ENCODE peak calls at places on chromosomes 6 and 20, in nine cellular contexts. W, Z, D, R, K, P, Y, O and J are unnamed samples.

GRCh38 chr6:121823437-121823851 is 388.0 kb downstream of the GJA1 start:
- DNase-seq in W (no peak), Z (no peak), D (no peak), R (peak; percentile 26), K (no peak), P (no peak), Y (peak; percentile 5), O (no peak), J (no peak)

GRCh38 chr20:51313275-51313898 is 229.1 kb downstream of the NFATC2 start:
- DNase-seq in W (no peak), Z (no peak), D (no peak), R (no peak), K (no peak), P (no peak), Y (peak; percentile 26), O (no peak), J (no peak)

GRCh38 chr6:87029711-87030314 is 65.1 kb downstream of the CGA start:
- DNase-seq in W (no peak), Z (peak; percentile 34), D (no peak), R (no peak), K (no peak), P (peak; percentile 37), Y (peak; percentile 14), O (no peak), J (no peak)

GRCh38 chr6:117840541-117840983 is 66.5 kb upstream of the SLC35F1 start:
- DNase-seq in W (no peak), Z (peak; percentile 45), D (no peak), R (peak; percentile 27), K (no peak), P (peak; percentile 25), Y (peak; percentile 34), O (no peak), J (no peak)

GRCh38 chr6:89071036-89071435 is 9.5 kb upstream of the PNRC1 start:
- DNase-seq in W (no peak), Z (no peak), D (no peak), R (no peak), K (no peak), P (no peak), Y (no peak), O (no peak), J (no peak)

GRCh38 chr6:46491789-46492547 is 719 bp upstream of the RCAN2 start:
- DNase-seq in W (peak; percentile 68), Z (no peak), D (peak; percentile 44), R (peak; percentile 70), K (no peak), P (peak; percentile 43), Y (peak; percentile 41), O (peak; percentile 2), J (peak; percentile 56)

GRCh38 chr6:118548136-118548535 is at the start of gene PLN:
- DNase-seq in W (no peak), Z (peak; percentile 25), D (no peak), R (no peak), K (no peak), P (no peak), Y (no peak), O (no peak), J (no peak)

GRCh38 chr20:10113746-10114145 is 79.0 kb downstream of the ANKEF1 start:
- DNase-seq in W (no peak), Z (no peak), D (no peak), R (no peak), K (no peak), P (no peak), Y (peak; percentile 56), O (no peak), J (no peak)

GRCh38 chr6:133348846-133349245 is 107.7 kb downstream of the EYA4 start:
- DNase-seq in W (no peak), Z (no peak), D (no peak), R (no peak), K (no peak), P (no peak), Y (no peak), O (no peak), J (no peak)

GRCh38 chr6:5091646-5092045 is 6.5 kb downstream of the PPP1R3G start:
- DNase-seq in W (no peak), Z (no peak), D (no peak), R (no peak), K (no peak), P (no peak), Y (no peak), O (no peak), J (no peak)

GRCh38 chr6:25898289-25898977 is 24.4 kb upstream of the SLC17A3 start:
- DNase-seq in W (no peak), Z (no peak), D (no peak), R (peak; percentile 28), K (no peak), P (no peak), Y (no peak), O (no peak), J (no peak)